ENCODE peak calls at places on chromosome 12, in four cellular contexts. I is A549, W is K562, O is HepG2. S is an unnamed sample.

GRCh38 chr12:119868992-119869391 is 8.1 kb downstream of the CIT start:
- DNase-seq in O (no peak), W (no peak), I (no peak), S (peak; percentile 12)

GRCh38 chr12:5565933-5566632 is 134.2 kb downstream of the NTF3 start:
- DNase-seq in O (no peak), W (no peak), I (no peak), S (no peak)

GRCh38 chr12:41437578-41437977 is 249.5 kb downstream of the PDZRN4 start:
- DNase-seq in I (no peak), W (no peak), O (no peak), S (no peak)

GRCh38 chr12:108190529-108190928 is 61.4 kb downstream of the WSCD2 start:
- DNase-seq in W (no peak), I (no peak), O (no peak), S (no peak)

GRCh38 chr12:64674367-64674922 is 64.2 kb downstream of the RASSF3 start:
- DNase-seq in O (no peak), W (no peak), I (no peak), S (no peak)

GRCh38 chr12:91677556-91677955 is 468.1 kb downstream of the BTG1 start:
- DNase-seq in W (no peak), O (no peak), I (no peak), S (no peak)

GRCh38 chr12:15599266-15600037 is 189.7 kb downstream of the EPS8 start:
- DNase-seq in W (no peak), I (no peak), O (no peak), S (peak; percentile 87)

GRCh38 chr12:64825143-64826011 is 930 bp downstream of the TBC1D30 start:
- DNase-seq in O (no peak), W (no peak), I (no peak), S (no peak)

GRCh38 chr12:68568878-68569569 is 41.7 kb upstream of the RAP1B start:
- DNase-seq in I (no peak), O (no peak), W (no peak), S (no peak)

GRCh38 chr12:1515428-1515827 is 79.0 kb downstream of the FBXL14 start:
- DNase-seq in I (no peak), W (no peak), O (no peak), S (no peak)

GRCh38 chr12:111427417-111428074 is 21.8 kb downstream of the SH2B3 start:
- DNase-seq in O (no peak), W (no peak), I (no peak), S (no peak)

GRCh38 chr12:101619868-101620761 is 25.3 kb downstream of the MYBPC1 start:
- DNase-seq in I (no peak), W (no peak), O (no peak), S (no peak)

GRCh38 chr12:25694072-25694471 is 141.0 kb upstream of the LMNTD1 start:
- DNase-seq in W (no peak), I (no peak), O (peak; percentile 6), S (peak; percentile 88)

GRCh38 chr12:107322063-107322462 is 228.7 kb upstream of the CRY1 start:
- DNase-seq in W (no peak), O (no peak), I (no peak), S (no peak)

GRCh38 chr12:65532744-65533143 is 254.3 kb downstream of the MSRB3 start:
- DNase-seq in O (peak; percentile 13), I (no peak), W (no peak), S (peak; percentile 17)

GRCh38 chr12:42953021-42953420 is 363.5 kb upstream of the PRICKLE1 start:
- DNase-seq in W (no peak), I (no peak), O (no peak), S (no peak)

GRCh38 chr12:125773033-125773432 is 707.8 kb downstream of the AACS start:
- DNase-seq in W (peak; percentile 37), I (peak; percentile 18), O (peak; percentile 27), S (no peak)

GRCh38 chr12:112422531-112422930 is 3.8 kb downstream of the PTPN11 start:
- DNase-seq in W (no peak), O (no peak), I (no peak), S (no peak)

GRCh38 chr12:24605916-24606315 is 343.0 kb downstream of the BCAT1 start:
- DNase-seq in I (no peak), O (no peak), W (no peak), S (no peak)

GRCh38 chr12:110578522-110579238 is 4.4 kb downstream of the PPTC7 start:
- DNase-seq in I (no peak), O (no peak), W (no peak), S (no peak)

GRCh38 chr12:31023271-31023724 is 50.4 kb upstream of the DDX11 start:
- DNase-seq in I (no peak), O (no peak), W (no peak), S (no peak)

GRCh38 chr12:10018390-10018789 is 8.0 kb downstream of the CLEC12B start:
- DNase-seq in W (no peak), I (no peak), O (no peak), S (peak; percentile 69)

GRCh38 chr12:100266163-100266801 is 597 bp downstream of the DEPDC4 start:
- DNase-seq in W (no peak), I (peak; percentile 89), O (no peak), S (no peak)

GRCh38 chr12:1217191-1217949 is 226.3 kb downstream of the ERC1 start:
- DNase-seq in I (no peak), O (no peak), W (no peak), S (peak; percentile 89)

GRCh38 chr12:69739287-69740191 is 879 bp downstream of the RAB3IP start:
- DNase-seq in I (peak; percentile 28), W (peak; percentile 25), O (peak; percentile 77), S (peak; percentile 55)

GRCh38 chr12:52495385-52495784 is 2.3 kb upstream of the KRT6A start:
- DNase-seq in W (peak; percentile 18), O (no peak), I (peak; percentile 41), S (no peak)

GRCh38 chr12:7512528-7512927 is 9.0 kb upstream of the CD163 start:
- DNase-seq in O (peak; percentile 51), W (no peak), I (peak; percentile 13), S (no peak)

GRCh38 chr12:42474391-42474790 is 115.2 kb downstream of the PRICKLE1 start:
- DNase-seq in I (peak; percentile 18), O (no peak), W (no peak), S (peak; percentile 78)

GRCh38 chr12:45354399-45354798 is 138.5 kb downstream of the ANO6 start:
- DNase-seq in W (no peak), O (no peak), I (no peak), S (no peak)

GRCh38 chr12:77435446-77436091 is 370.2 kb upstream of the E2F7 start:
- DNase-seq in I (no peak), O (no peak), W (no peak), S (no peak)

GRCh38 chr12:77439749-77440148 is 374.4 kb upstream of the E2F7 start:
- DNase-seq in W (no peak), I (no peak), O (no peak), S (no peak)

GRCh38 chr12:77438639-77439038 is 373.3 kb upstream of the E2F7 start:
- DNase-seq in I (no peak), W (no peak), O (no peak), S (no peak)

DNA sequence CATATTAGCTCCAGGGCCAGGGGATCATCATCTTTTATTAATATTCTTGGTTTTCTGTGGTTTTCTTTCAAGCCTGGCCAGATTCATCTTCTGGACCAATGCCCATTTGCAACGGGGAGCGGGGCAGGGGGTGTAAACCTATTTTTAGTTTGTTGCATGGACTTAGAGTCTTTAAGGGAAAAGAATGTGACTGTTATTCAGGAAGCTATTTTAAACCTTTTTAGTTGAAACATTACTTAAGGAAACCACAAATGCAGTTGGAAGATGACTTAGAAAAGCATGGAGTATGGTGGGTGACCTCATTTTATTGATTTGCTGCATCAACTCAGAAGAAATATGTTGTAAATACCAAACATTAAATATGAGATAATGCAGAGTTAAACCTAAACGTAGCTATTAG is 368.4 kb upstream of the E2F7 start:
- DNase-seq in O (no peak), I (no peak), W (no peak), S (no peak)
- TF ChIP-seq MYC in O (no peak), I (no peak), W (no peak), S (no peak)

GRCh38 chr12:116278667-116279066 is 1.2 kb upstream of the MED13L start:
- DNase-seq in O (no peak), I (no peak), W (no peak), S (no peak)

GRCh38 chr12:116280590-116281290 is 3.2 kb upstream of the MED13L start:
- DNase-seq in O (peak; percentile 13), W (no peak), I (no peak), S (no peak)

GRCh38 chr12:116278259-116278595 is 734 bp upstream of the MED13L start:
- DNase-seq in I (no peak), O (no peak), W (no peak), S (no peak)

GRCh38 chr12:116284401-116284800 is 6.9 kb upstream of the MED13L start:
- DNase-seq in I (no peak), W (no peak), O (no peak), S (no peak)

DNA sequence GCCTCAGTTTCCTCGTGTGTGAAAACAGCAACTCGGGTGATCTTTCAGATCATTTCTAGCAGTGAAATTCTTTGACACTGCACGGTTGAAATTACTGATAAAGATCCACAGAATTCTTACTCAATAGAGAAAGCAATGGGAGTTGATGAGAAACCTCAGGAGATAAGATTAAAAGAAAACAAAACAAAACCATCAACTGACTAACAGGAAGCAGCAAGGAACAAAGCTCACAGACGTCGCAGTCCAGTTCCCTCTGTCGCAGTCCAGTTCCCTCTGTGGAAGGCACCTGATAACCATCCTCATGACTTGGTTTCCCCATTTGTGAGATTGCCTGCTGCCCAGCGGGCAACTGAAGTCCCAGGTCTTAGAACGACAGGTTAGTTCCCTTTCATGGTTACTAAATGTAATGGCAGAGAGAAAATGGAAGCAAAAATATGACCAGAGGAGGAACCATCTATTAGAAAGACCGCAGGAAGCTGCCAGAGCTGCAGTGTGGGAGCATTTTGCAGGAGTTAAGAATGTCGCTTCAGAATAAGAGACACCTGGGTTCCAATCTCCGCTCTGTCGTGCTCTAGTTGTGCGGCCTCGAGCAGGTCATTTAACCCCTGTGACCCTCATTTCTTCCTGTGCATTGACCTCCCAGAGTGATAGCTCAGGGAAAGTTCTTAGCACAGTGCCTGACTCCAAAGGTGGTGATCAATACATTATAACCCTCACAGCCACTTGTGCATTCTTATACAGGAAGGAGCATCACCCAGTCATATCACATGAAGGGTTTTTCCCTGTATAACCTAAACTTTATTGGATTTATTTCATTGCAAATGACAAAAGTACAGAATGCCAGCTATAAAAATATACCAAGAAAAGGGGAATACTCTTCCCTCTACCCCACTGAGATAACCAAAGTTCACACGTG is 5.1 kb upstream of the MED13L start:
- DNase-seq in I (no peak), W (peak; percentile 21), O (no peak), S (no peak)
- TF ChIP-seq JUN in I (no peak), W (no peak), O (no peak), S (no peak)

GRCh38 chr12:57242691-57243454 is 8.1 kb downstream of the STAC3 start:
- DNase-seq in O (peak; percentile 38), I (peak; percentile 81), W (peak; percentile 76), S (peak; percentile 53)
- TF ChIP-seq MYC in O (no peak), I (no peak), W (no peak), S (no peak)

DNA sequence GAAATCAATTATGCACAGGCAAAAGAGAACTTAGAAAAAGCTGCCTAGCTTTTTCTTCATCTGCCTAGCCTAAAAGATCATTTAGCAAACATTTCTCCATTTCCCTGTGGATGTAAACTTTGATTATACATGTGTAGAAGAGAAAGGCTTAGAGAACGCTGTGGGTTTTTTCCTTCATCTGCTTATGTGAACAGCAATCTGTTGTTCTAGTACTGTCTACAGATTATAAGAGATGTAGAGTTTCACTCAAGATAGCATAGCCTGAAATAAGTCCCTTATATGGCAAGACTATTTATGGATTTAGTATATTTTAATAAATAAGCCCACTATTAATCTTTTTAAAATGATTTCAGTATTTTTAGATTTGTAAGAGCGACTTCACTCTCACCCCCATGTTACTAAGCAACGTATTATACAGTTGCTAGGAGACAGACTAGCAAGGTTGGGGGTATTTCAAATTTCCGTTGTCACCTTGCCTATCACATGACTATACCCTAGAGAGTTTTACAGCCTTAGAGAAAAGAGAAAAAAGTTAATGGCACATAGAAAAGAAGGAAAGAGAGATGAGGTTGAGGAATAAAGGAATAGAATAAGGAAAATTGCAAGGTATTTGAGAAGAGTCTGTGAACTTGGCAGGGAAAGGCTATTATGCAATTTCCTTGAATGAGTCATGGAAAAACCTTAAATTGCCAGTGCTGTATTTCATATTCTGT is 12.2 kb upstream of the TUBA1A start:
- DNase-seq in W (peak; percentile 61), O (no peak), I (peak; percentile 71), S (peak; percentile 93)
- TF ChIP-seq JUN in W (peak; percentile 85), O (no peak), I (no peak), S (peak; percentile 96)

S was measured in endothelial cell of umbilical vein.